ENCODE peak calls at places on chromosomes 7 and 10, in six cellular contexts. A, K, M, X, I and H are unnamed samples.

GRCh38 chr7:39306028-39306570 is 260.1 kb upstream of the YAE1 start:
- DNase-seq in A (no peak), K (no peak), M (no peak), X (no peak), I (no peak), H (no peak)

GRCh38 chr10:107091126-107091525 is 73.4 kb downstream of the SORCS1 start:
- DNase-seq in A (no peak), K (no peak), M (no peak), X (no peak), I (no peak), H (no peak)

GRCh38 chr10:9781681-9782080 is 1236.0 kb upstream of the CELF2 start:
- DNase-seq in A (no peak), K (peak), M (peak), X (no peak), I (no peak), H (no peak)

GRCh38 chr10:76302936-76303656 is 871.7 kb downstream of the LRMDA start:
- DNase-seq in A (peak), K (peak), M (peak), X (no peak), I (peak), H (no peak)

GRCh38 chr7:128875523-128875948 is 12.9 kb downstream of the ATP6V1F start:
- DNase-seq in A (no peak), K (no peak), M (no peak), X (no peak), I (no peak), H (no peak)

GRCh38 chr7:110387689-110388088 is 703.2 kb upstream of the LRRN3 start:
- DNase-seq in A (no peak), K (no peak), M (no peak), X (no peak), I (no peak), H (no peak)

GRCh38 chr7:140541513-140542192 is 62.3 kb upstream of the MKRN1 start:
- DNase-seq in A (peak), K (peak), M (peak), X (peak), I (peak), H (no peak)

GRCh38 chr7:33895025-33895804 is 10.1 kb upstream of the BMPER start:
- DNase-seq in A (peak), K (peak), M (peak), X (peak), I (peak), H (peak)

GRCh38 chr7:35727571-35727970 is 32.6 kb upstream of the HERPUD2 start:
- DNase-seq in A (no peak), K (peak), M (no peak), X (no peak), I (no peak), H (peak)

GRCh38 chr7:29494350-29494749 is 69.3 kb upstream of the PRR15 start:
- DNase-seq in A (no peak), K (peak), M (peak), X (no peak), I (no peak), H (no peak)

GRCh38 chr7:41999736-42000283 is 237.2 kb downstream of the GLI3 start:
- DNase-seq in A (no peak), K (no peak), M (no peak), X (no peak), I (no peak), H (no peak)

GRCh38 chr7:150791746-150792452 is 8.3 kb downstream of the TMEM176B start:
- DNase-seq in A (no peak), K (no peak), M (no peak), X (no peak), I (no peak), H (no peak)

GRCh38 chr7:105304040-105304895 is 84.5 kb downstream of the SRPK2 start:
- DNase-seq in A (no peak), K (peak), M (peak), X (no peak), I (peak), H (no peak)

GRCh38 chr7:139673230-139673629 is 104.6 kb downstream of the HIPK2 start:
- DNase-seq in A (no peak), K (no peak), M (no peak), X (no peak), I (no peak), H (peak)

GRCh38 chr10:11610855-11611247 is 599 bp downstream of the USP6NL start:
- DNase-seq in A (no peak), K (peak), M (no peak), X (peak), I (no peak), H (no peak)

GRCh38 chr10:69466158-69466490 is 14.9 kb downstream of the TSPAN15 start:
- DNase-seq in A (no peak), K (no peak), M (no peak), X (no peak), I (no peak), H (no peak)

GRCh38 chr7:111527545-111527944 is 34.7 kb downstream of the IMMP2L start:
- DNase-seq in A (no peak), K (no peak), M (no peak), X (no peak), I (no peak), H (peak)

GRCh38 chr10:98886686-98887085 is 349.0 kb downstream of the HPSE2 start:
- DNase-seq in A (no peak), K (peak), M (no peak), X (no peak), I (no peak), H (no peak)

GRCh38 chr10:47402681-47403301 is 18.7 kb upstream of the ZNF488 start:
- DNase-seq in A (no peak), K (peak), M (peak), X (peak), I (peak), H (no peak)

GRCh38 chr10:105384056-105384455 is 743.0 kb downstream of the SORCS3 start:
- DNase-seq in A (no peak), K (no peak), M (no peak), X (no peak), I (no peak), H (no peak)

GRCh38 chr7:28919510-28919909 is 38.6 kb downstream of the TRIL start:
- DNase-seq in A (no peak), K (no peak), M (peak), X (no peak), I (no peak), H (no peak)

GRCh38 chr7:17638727-17639126 is 301.6 kb downstream of the SNX13 start:
- DNase-seq in A (no peak), K (no peak), M (peak), X (no peak), I (no peak), H (no peak)

GRCh38 chr10:35639651-35640311 is 2.3 kb downstream of the FZD8 start:
- DNase-seq in A (peak), K (peak), M (peak), X (peak), I (no peak), H (no peak)

GRCh38 chr10:51892965-51893658 is 193.7 kb upstream of the CSTF2T start:
- DNase-seq in A (peak), K (peak), M (no peak), X (no peak), I (peak), H (no peak)

GRCh38 chr10:64033710-64034109 is 512.5 kb downstream of the REEP3 start:
- DNase-seq in A (no peak), K (no peak), M (no peak), X (no peak), I (no peak), H (no peak)

GRCh38 chr7:130822642-130823041 is 88.6 kb upstream of the KLF14 start:
- DNase-seq in A (no peak), K (no peak), M (peak), X (no peak), I (no peak), H (no peak)

GRCh38 chr7:130818056-130818455 is 84.0 kb upstream of the KLF14 start:
- DNase-seq in A (no peak), K (no peak), M (no peak), X (no peak), I (no peak), H (no peak)

GRCh38 chr7:130823060-130823459 is 89.1 kb upstream of the KLF14 start:
- DNase-seq in A (no peak), K (no peak), M (no peak), X (no peak), I (no peak), H (no peak)

GRCh38 chr7:130825819-130826218 is 91.8 kb upstream of the KLF14 start:
- DNase-seq in A (no peak), K (no peak), M (no peak), X (no peak), I (no peak), H (no peak)

DNA sequence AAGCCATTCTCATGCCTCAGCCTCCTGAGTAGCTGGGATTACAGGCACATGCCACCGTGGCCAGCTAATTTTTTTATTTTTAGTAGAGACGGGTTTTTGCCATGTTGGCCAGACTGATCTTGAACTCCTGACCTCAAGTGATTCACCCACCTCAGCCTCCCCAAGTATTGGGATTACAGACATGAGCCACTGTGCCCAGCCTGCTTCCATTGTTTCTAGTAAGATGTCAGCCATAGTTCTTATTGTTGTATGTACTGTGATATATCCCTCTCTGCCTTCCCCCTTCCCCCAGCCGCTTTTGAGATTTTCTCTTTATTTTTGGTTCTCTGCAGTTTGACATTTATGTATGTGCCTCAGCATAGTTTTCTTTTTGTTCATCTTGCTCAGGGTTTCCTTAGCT is 87.9 kb upstream of the KLF14 start:
- DNase-seq in A (no peak), K (peak), M (peak), X (no peak), I (no peak), H (no peak)
- TF ChIP-seq CTCF in A (no peak), K (no peak), M (no peak), X (no peak), I (no peak), H (no peak)

GRCh38 chr10:28411136-28411460 is 108.2 kb upstream of the MPP7 start:
- DNase-seq in A (no peak), K (no peak), M (no peak), X (no peak), I (no peak), H (no peak)

GRCh38 chr10:28411648-28412047 is 108.8 kb upstream of the MPP7 start:
- DNase-seq in A (no peak), K (peak), M (no peak), X (no peak), I (no peak), H (peak)

GRCh38 chr10:28408237-28408777 is 105.4 kb upstream of the MPP7 start:
- DNase-seq in A (no peak), K (no peak), M (no peak), X (no peak), I (no peak), H (no peak)

GRCh38 chr10:28410420-28411135 is 107.7 kb upstream of the MPP7 start:
- DNase-seq in A (no peak), K (no peak), M (no peak), X (no peak), I (peak), H (no peak)
- TF ChIP-seq CTCF in A (no peak), K (peak), M (no peak), X (no peak), I (no peak), H (no peak)

GRCh38 chr10:21078410-21079329 is 181.6 kb upstream of the NEBL start:
- DNase-seq in A (peak), K (peak), M (peak), X (peak), I (peak), H (peak)
- TF ChIP-seq CTCF in A (peak), K (peak), M (peak), X (peak), I (peak), H (peak)

GRCh38 chr7:32206987-32207386 is 136.8 kb upstream of the PDE1C start:
- DNase-seq in A (peak), K (no peak), M (peak), X (peak), I (peak), H (no peak)
- TF ChIP-seq CTCF in A (peak), K (peak), M (peak), X (peak), I (peak), H (no peak)

GRCh38 chr10:104197364-104197763 is 34.8 kb downstream of the CFAP43 start:
- DNase-seq in A (no peak), K (no peak), M (no peak), X (no peak), I (peak), H (no peak)
- TF ChIP-seq CTCF in A (no peak), K (no peak), M (no peak), X (no peak), I (no peak), H (no peak)

DNA sequence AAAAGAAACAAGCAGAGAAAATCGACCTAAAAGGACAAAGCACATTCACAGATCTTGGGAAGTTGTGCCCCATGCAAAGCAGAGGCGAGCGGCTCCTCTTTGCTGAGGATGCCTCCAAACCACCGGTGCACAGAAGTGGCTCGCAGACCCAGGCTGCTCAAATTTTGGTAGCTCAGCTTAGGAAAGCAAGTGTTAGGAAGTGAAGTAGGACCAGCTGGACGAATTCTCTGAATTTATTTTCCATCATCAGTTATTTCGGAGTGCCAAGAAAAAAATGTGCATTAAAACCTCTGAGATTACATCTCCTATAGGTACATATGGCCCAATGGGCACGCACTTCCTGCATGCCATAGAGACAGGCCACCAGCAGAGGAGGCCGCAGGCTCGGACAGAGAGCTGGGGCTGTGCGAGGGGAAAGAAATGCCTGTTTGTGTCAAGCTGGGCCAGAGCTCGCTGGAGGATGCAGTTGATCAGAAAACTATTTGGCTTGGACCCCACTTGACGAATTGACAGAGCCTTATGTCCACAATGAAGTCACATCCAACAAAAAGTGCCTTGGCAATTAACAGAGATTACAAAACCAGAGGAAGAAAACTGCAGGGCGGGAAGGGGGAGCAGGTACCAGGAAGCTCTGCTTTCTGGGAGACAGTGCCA is 122.3 kb upstream of the LYZL2 start:
- DNase-seq in A (peak), K (peak), M (peak), X (peak), I (no peak), H (peak)
- TF ChIP-seq CTCF in A (peak), K (peak), M (peak), X (peak), I (peak), H (peak)

GRCh38 chr10:37263304-37263703 is 137.9 kb downstream of the ANKRD30A start:
- DNase-seq in A (no peak), K (no peak), M (no peak), X (no peak), I (peak), H (no peak)
- TF ChIP-seq CTCF in A (no peak), K (no peak), M (no peak), X (no peak), I (peak), H (no peak)